ENCODE peak calls at places on chromosomes 4 and X, in nine cellular contexts. G is endothelial cell of umbilical vein; W is AG10803; I is astrocyte of the cerebellum; L is CD8-positive, alpha-beta T cell; R is AG04450; P is NB4; D is MM.1S; C is lower leg skin. A is an unnamed sample.

GRCh38 chr4:150010525-150011126 is 67.6 kb upstream of the DCLK2 start:
- DNase-seq in L (no peak), D (peak), W (peak), R (peak), I (peak), P (peak), G (peak), C (no peak), A (no peak)

GRCh38 chr4:132809298-132810032 is 339.6 kb upstream of the PCDH10 start:
- DNase-seq in L (no peak), G (no peak), C (no peak), W (no peak), D (no peak), P (peak), I (no peak), R (no peak), A (no peak)

GRCh38 chrX:135086197-135086854 is 34.0 kb downstream of the ETDB start:
- DNase-seq in G (peak), W (peak), L (no peak), D (peak), I (peak), R (peak), P (peak), C (peak), A (peak)

GRCh38 chr4:77740480-77740879 is 78.7 kb downstream of the CNOT6L start:
- DNase-seq in C (no peak), R (no peak), D (no peak), I (no peak), L (no peak), G (no peak), P (no peak), W (no peak), A (no peak)

GRCh38 chr4:94156816-94157215 is 50.8 kb upstream of the SMARCAD1 start:
- DNase-seq in C (no peak), L (no peak), R (no peak), W (no peak), P (no peak), D (no peak), I (no peak), G (no peak), A (no peak)

GRCh38 chrX:39895228-39896110 is 202.3 kb downstream of the BCOR start:
- DNase-seq in L (no peak), R (no peak), P (no peak), W (peak), I (no peak), D (no peak), G (no peak), C (no peak), A (no peak)

GRCh38 chrX:129843209-129843458 is 552 bp downstream of the ZDHHC9 start:
- DNase-seq in G (peak), C (no peak), W (no peak), P (no peak), I (no peak), L (no peak), D (no peak), R (no peak), A (no peak)

GRCh38 chr4:108031427-108032083 is 41.9 kb downstream of the HADH start:
- DNase-seq in R (no peak), I (no peak), W (no peak), P (no peak), L (no peak), C (no peak), G (no peak), D (no peak), A (no peak)

GRCh38 chr4:84965558-84966381 is 720 bp downstream of the WDFY3 start:
- DNase-seq in P (peak), G (peak), C (no peak), D (no peak), W (peak), L (no peak), R (no peak), I (no peak), A (no peak)

GRCh38 chr4:171281359-171281758 is 531.8 kb upstream of the GALNTL6 start:
- DNase-seq in L (no peak), C (no peak), P (no peak), W (no peak), G (no peak), I (no peak), R (no peak), D (no peak), A (no peak)

GRCh38 chr4:6386091-6386490 is 86.3 kb downstream of the PPP2R2C start:
- DNase-seq in R (no peak), W (no peak), D (no peak), I (no peak), L (no peak), G (no peak), C (no peak), P (no peak), A (no peak)

GRCh38 chrX:78321809-78322208 is 5.6 kb downstream of the CYSLTR1 start:
- DNase-seq in I (no peak), L (no peak), C (peak), W (no peak), R (no peak), D (peak), G (no peak), P (peak), A (no peak)

GRCh38 chr4:26484032-26484515 is 6.2 kb downstream of the CCKAR start:
- DNase-seq in R (no peak), P (no peak), D (no peak), L (no peak), C (no peak), W (peak), I (no peak), G (no peak), A (no peak)

GRCh38 chr4:48017108-48017527 is 546 bp downstream of the NIPAL1 start:
- DNase-seq in I (peak), G (peak), L (no peak), C (peak), P (peak), R (no peak), W (peak), D (no peak), A (no peak)

GRCh38 chr4:163558539-163559044 is 64.1 kb downstream of the TMA16 start:
- DNase-seq in G (no peak), C (peak), D (no peak), L (no peak), P (no peak), I (no peak), R (no peak), W (no peak), A (no peak)

GRCh38 chr4:142372570-142373300 is 473.4 kb downstream of the INPP4B start:
- DNase-seq in R (no peak), L (no peak), P (no peak), C (no peak), G (no peak), I (no peak), D (no peak), W (no peak), A (no peak)

GRCh38 chrX:53320543-53321215 is 39.3 kb upstream of the IQSEC2 start:
- DNase-seq in C (no peak), R (no peak), I (no peak), D (no peak), G (no peak), W (no peak), L (no peak), P (peak), A (no peak)

GRCh38 chrX:87728024-87728423 is 210.4 kb downstream of the KLHL4 start:
- DNase-seq in L (no peak), D (no peak), W (no peak), R (no peak), P (no peak), C (no peak), G (no peak), I (no peak), A (no peak)
- H3K4me3 ChIP-seq in L (no peak), D (no peak), W (no peak), R (no peak), P (no peak), C (no peak), G (no peak), I (no peak), A (no peak)

GRCh38 chr4:175971393-175972179 is 94.1 kb upstream of the WDR17 start:
- DNase-seq in W (no peak), I (peak), G (no peak), C (no peak), P (no peak), L (no peak), D (no peak), R (no peak), A (no peak)
- TF ChIP-seq CTCF in W (no peak), I (no peak), G (no peak), C (no peak), P (no peak), L (no peak), D (no peak), R (no peak), A (no peak)

GRCh38 chr4:147056951-147057630 is 111.4 kb upstream of the TTC29 start:
- DNase-seq in L (no peak), D (peak), I (no peak), C (no peak), G (peak), P (peak), W (peak), R (no peak), A (no peak)
- H3K4me3 ChIP-seq in L (peak), D (peak), I (no peak), C (no peak), G (peak), P (peak), W (peak), R (peak), A (peak)

GRCh38 chrX:100797359-100797758 is 22.8 kb upstream of the CSTF2 start:
- DNase-seq in G (no peak), C (no peak), W (no peak), I (no peak), P (no peak), L (no peak), D (no peak), R (no peak), A (no peak)
- TF ChIP-seq CTCF in G (no peak), C (no peak), W (no peak), I (no peak), P (no peak), L (no peak), D (no peak), R (no peak), A (no peak)

DNA sequence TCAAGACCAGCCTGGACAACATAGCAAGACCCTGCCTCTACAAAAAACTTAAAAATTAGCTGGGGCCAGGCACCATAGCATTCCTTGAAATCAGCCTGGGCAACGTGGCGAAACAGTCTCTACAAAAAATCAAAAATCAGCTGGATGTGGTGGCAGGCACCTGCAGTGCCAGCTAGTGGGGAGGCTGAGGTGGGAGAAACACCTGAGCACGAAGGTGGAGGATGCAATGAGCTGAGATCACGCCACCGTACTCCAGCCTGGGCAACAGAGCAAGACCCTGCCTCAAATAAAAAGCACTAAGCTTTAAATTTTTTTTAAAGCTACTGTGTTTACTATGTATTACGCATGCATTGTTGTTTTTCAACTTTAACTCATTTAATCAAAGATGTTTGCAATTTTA is 3.2 kb downstream of the RPL9 start:
- DNase-seq in D (no peak), P (no peak), W (no peak), C (no peak), I (no peak), R (no peak), G (no peak), L (no peak), A (no peak)
- H3K4me3 ChIP-seq in D (no peak), P (peak), W (no peak), C (no peak), I (no peak), R (no peak), G (no peak), L (no peak), A (no peak)

GRCh38 chrX:150366951-150367545 is 3.9 kb downstream of the MAMLD1 start:
- DNase-seq in P (no peak), D (no peak), W (peak), C (no peak), G (no peak), R (no peak), L (no peak), I (no peak), A (no peak)

GRCh38 chrX:150363561-150364346 is 637 bp downstream of the MAMLD1 start:
- DNase-seq in I (no peak), L (no peak), C (no peak), W (peak), D (no peak), G (peak), R (no peak), P (peak), A (no peak)

GRCh38 chrX:150365953-150366911 is 3.1 kb downstream of the MAMLD1 start:
- DNase-seq in L (no peak), I (no peak), W (peak), P (no peak), R (no peak), G (peak), C (peak), D (no peak), A (no peak)

GRCh38 chrX:150364347-150365050 is 1.4 kb downstream of the MAMLD1 start:
- DNase-seq in D (no peak), G (peak), L (no peak), C (no peak), R (no peak), W (no peak), P (peak), I (no peak), A (no peak)

GRCh38 chrX:150365051-150365952 is 2.2 kb downstream of the MAMLD1 start:
- DNase-seq in P (peak), C (peak), L (no peak), D (peak), I (no peak), W (peak), R (no peak), G (peak), A (no peak)
- TF ChIP-seq CTCF in P (peak), C (peak), L (peak), D (peak), I (peak), W (peak), R (peak), G (peak), A (no peak)

A was measured in retinal pigment epithelial cell.